ENCODE peak calls at places on chromosomes 2 and 18, in four cellular contexts. One of them, this sample, is unnamed.

GRCh38 chr18:647304-647703 is 10.1 kb upstream of the TYMS start:
- DNase-seq in AG20443: no peak
- DNase-seq in GM20000: no peak
- DNase-seq in PC-9: no peak
- DNase-seq in this sample: no peak

GRCh38 chr2:10452334-10452733 is 4.2 kb upstream of the ODC1 start:
- DNase-seq in AG20443: peak
- DNase-seq in GM20000: no peak
- DNase-seq in PC-9: peak
- DNase-seq in this sample: no peak

GRCh38 chr2:239726631-239727181 is 298.4 kb downstream of the NDUFA10 start:
- DNase-seq in AG20443: no peak
- DNase-seq in GM20000: no peak
- DNase-seq in PC-9: no peak
- DNase-seq in this sample: no peak

GRCh38 chr18:35619941-35620340 is 38.4 kb downstream of the GALNT1 start:
- DNase-seq in AG20443: no peak
- DNase-seq in GM20000: no peak
- DNase-seq in PC-9: no peak
- DNase-seq in this sample: no peak

GRCh38 chr2:75589344-75590105 is 28.8 kb upstream of the EVA1A start:
- DNase-seq in AG20443: no peak
- DNase-seq in GM20000: no peak
- DNase-seq in PC-9: no peak
- DNase-seq in this sample: no peak

GRCh38 chr2:15981646-15982045 is 41.3 kb downstream of the MYCN start:
- DNase-seq in AG20443: no peak
- DNase-seq in GM20000: no peak
- DNase-seq in PC-9: no peak
- DNase-seq in this sample: no peak

GRCh38 chr2:15170068-15170775 is 390.9 kb downstream of the NBAS start:
- DNase-seq in AG20443: peak
- DNase-seq in GM20000: no peak
- DNase-seq in PC-9: no peak
- DNase-seq in this sample: no peak

GRCh38 chr2:220641137-220641536 is 931.0 kb downstream of the EPHA4 start:
- DNase-seq in AG20443: no peak
- DNase-seq in GM20000: no peak
- DNase-seq in PC-9: no peak
- DNase-seq in this sample: no peak

GRCh38 chr2:123913266-123913810 is 111.7 kb upstream of the CNTNAP5 start:
- DNase-seq in AG20443: no peak
- DNase-seq in GM20000: no peak
- DNase-seq in PC-9: no peak
- DNase-seq in this sample: no peak

GRCh38 chr2:38202713-38203454 is 126.9 kb upstream of the CYP1B1 start:
- DNase-seq in AG20443: no peak
- DNase-seq in GM20000: no peak
- DNase-seq in PC-9: no peak
- DNase-seq in this sample: no peak

GRCh38 chr2:235511187-235511661 is 17.4 kb downstream of the AGAP1 start:
- DNase-seq in AG20443: peak
- DNase-seq in GM20000: no peak
- DNase-seq in PC-9: peak
- DNase-seq in this sample: no peak

GRCh38 chr2:229852565-229852964 is 69.2 kb downstream of the TRIP12 start:
- DNase-seq in AG20443: peak
- DNase-seq in GM20000: peak
- DNase-seq in PC-9: no peak
- DNase-seq in this sample: peak

GRCh38 chr2:233114421-233114861 is 54.3 kb downstream of the INPP5D start:
- DNase-seq in AG20443: no peak
- DNase-seq in GM20000: no peak
- DNase-seq in PC-9: no peak
- DNase-seq in this sample: no peak

GRCh38 chr2:51813245-51813644 is 781.3 kb upstream of the NRXN1 start:
- DNase-seq in AG20443: no peak
- DNase-seq in GM20000: no peak
- DNase-seq in PC-9: no peak
- DNase-seq in this sample: no peak

GRCh38 chr2:137957033-137957432 is 7.2 kb upstream of the HNMT start:
- DNase-seq in AG20443: peak
- DNase-seq in GM20000: no peak
- DNase-seq in PC-9: no peak
- DNase-seq in this sample: no peak

GRCh38 chr2:222714361-222715256 is 43.2 kb downstream of the MOGAT1 start:
- DNase-seq in AG20443: no peak
- DNase-seq in GM20000: no peak
- DNase-seq in PC-9: no peak
- DNase-seq in this sample: no peak

GRCh38 chr2:15480552-15480951 is 80.6 kb downstream of the NBAS start:
- DNase-seq in AG20443: no peak
- DNase-seq in GM20000: no peak
- DNase-seq in PC-9: no peak
- DNase-seq in this sample: no peak

GRCh38 chr2:150549381-150549780 is 61.9 kb upstream of the RND3 start:
- DNase-seq in AG20443: no peak
- DNase-seq in GM20000: no peak
- DNase-seq in PC-9: no peak
- DNase-seq in this sample: no peak

GRCh38 chr2:5877360-5877759 is 185.2 kb downstream of the SOX11 start:
- DNase-seq in AG20443: no peak
- DNase-seq in GM20000: no peak
- DNase-seq in PC-9: no peak
- DNase-seq in this sample: no peak

GRCh38 chr2:66541646-66542045 is 106.7 kb downstream of the MEIS1 start:
- DNase-seq in AG20443: no peak
- DNase-seq in GM20000: no peak
- DNase-seq in PC-9: no peak
- DNase-seq in this sample: no peak

GRCh38 chr2:239439383-239440315 is 38.8 kb upstream of the HDAC4 start:
- DNase-seq in AG20443: no peak
- DNase-seq in GM20000: no peak
- DNase-seq in PC-9: no peak
- DNase-seq in this sample: no peak

GRCh38 chr2:26854283-26854827 is 6.4 kb downstream of the DPYSL5 start:
- DNase-seq in AG20443: no peak
- DNase-seq in GM20000: no peak
- DNase-seq in PC-9: no peak
- DNase-seq in this sample: no peak

GRCh38 chr2:7819860-7820259 is 862.0 kb upstream of the ID2 start:
- DNase-seq in AG20443: no peak
- DNase-seq in GM20000: no peak
- DNase-seq in PC-9: no peak
- DNase-seq in this sample: no peak

GRCh38 chr2:181667234-181667633 is 10.3 kb upstream of the CERKL start:
- DNase-seq in AG20443: no peak
- DNase-seq in GM20000: no peak
- DNase-seq in PC-9: no peak
- DNase-seq in this sample: no peak

GRCh38 chr2:219987830-219988229 is 360.4 kb downstream of the SLC4A3 start:
- DNase-seq in AG20443: peak
- DNase-seq in GM20000: no peak
- DNase-seq in PC-9: peak
- DNase-seq in this sample: no peak

GRCh38 chr2:28445448-28446258 is 50.2 kb upstream of the PLB1 start:
- DNase-seq in AG20443: peak
- DNase-seq in GM20000: no peak
- DNase-seq in PC-9: peak
- DNase-seq in this sample: no peak

GRCh38 chr2:43605851-43606250 is 10.0 kb upstream of the THADA start:
- DNase-seq in AG20443: no peak
- DNase-seq in GM20000: no peak
- DNase-seq in PC-9: no peak
- DNase-seq in this sample: no peak

GRCh38 chr2:45173513-45173912 is 164.3 kb upstream of the SIX2 start:
- DNase-seq in AG20443: peak
- DNase-seq in GM20000: no peak
- DNase-seq in PC-9: peak
- DNase-seq in this sample: no peak

GRCh38 chr18:58578321-58578720 is 50.6 kb downstream of the ALPK2 start:
- DNase-seq in AG20443: no peak
- DNase-seq in GM20000: no peak
- DNase-seq in PC-9: no peak
- DNase-seq in this sample: no peak

GRCh38 chr2:101517753-101518152 is 42.8 kb upstream of the RFX8 start:
- DNase-seq in AG20443: peak
- DNase-seq in GM20000: no peak
- DNase-seq in PC-9: peak
- DNase-seq in this sample: no peak

GRCh38 chr2:176105727-176106635 is 1.1 kb upstream of the HOXD11 start:
- DNase-seq in AG20443: peak
- DNase-seq in GM20000: no peak
- DNase-seq in PC-9: no peak
- DNase-seq in this sample: no peak